ENCODE peak calls at places on chromosome 6, in seven cellular contexts. One of them, this sample, is unnamed.

GRCh38 chr6:156279306-156279969 is 497.7 kb upstream of the ARID1B start:
- DNase-seq in HT1080: no peak
- DNase-seq in sciatic nerve: no peak
- DNase-seq in frontal cortex: no peak
- DNase-seq in central memory CD8-positive, alpha-beta T cell: no peak
- DNase-seq in AG08395: no peak
- DNase-seq in head of caudate nucleus: no peak
- DNase-seq in this sample: no peak

GRCh38 chr6:139713911-139714527 is 339.6 kb upstream of the CITED2 start:
- DNase-seq in frontal cortex: no peak
- DNase-seq in sciatic nerve: no peak
- DNase-seq in AG08395: peak
- DNase-seq in central memory CD8-positive, alpha-beta T cell: no peak
- DNase-seq in HT1080: no peak
- DNase-seq in head of caudate nucleus: no peak
- DNase-seq in this sample: no peak

GRCh38 chr6:35892482-35892881 is 28.4 kb downstream of the SRPK1 start:
- DNase-seq in central memory CD8-positive, alpha-beta T cell: no peak
- DNase-seq in head of caudate nucleus: no peak
- DNase-seq in AG08395: no peak
- DNase-seq in frontal cortex: no peak
- DNase-seq in HT1080: no peak
- DNase-seq in sciatic nerve: no peak
- DNase-seq in this sample: no peak

GRCh38 chr6:142463988-142464387 is 162.2 kb downstream of the ADGRG6 start:
- DNase-seq in HT1080: no peak
- DNase-seq in central memory CD8-positive, alpha-beta T cell: no peak
- DNase-seq in sciatic nerve: no peak
- DNase-seq in head of caudate nucleus: no peak
- DNase-seq in AG08395: no peak
- DNase-seq in frontal cortex: no peak
- DNase-seq in this sample: no peak

GRCh38 chr6:129635396-129636164 is 74.4 kb downstream of the ARHGAP18 start:
- DNase-seq in sciatic nerve: no peak
- DNase-seq in central memory CD8-positive, alpha-beta T cell: no peak
- DNase-seq in HT1080: peak
- DNase-seq in AG08395: peak
- DNase-seq in frontal cortex: no peak
- DNase-seq in head of caudate nucleus: no peak
- DNase-seq in this sample: peak

GRCh38 chr6:160222491-160222890 is 36.1 kb downstream of the SLC22A2 start:
- DNase-seq in AG08395: no peak
- DNase-seq in head of caudate nucleus: no peak
- DNase-seq in sciatic nerve: no peak
- DNase-seq in frontal cortex: no peak
- DNase-seq in HT1080: no peak
- DNase-seq in central memory CD8-positive, alpha-beta T cell: no peak
- DNase-seq in this sample: no peak

GRCh38 chr6:38262041-38262440 is 377.7 kb downstream of the BTBD9 start:
- DNase-seq in sciatic nerve: no peak
- DNase-seq in AG08395: peak
- DNase-seq in central memory CD8-positive, alpha-beta T cell: no peak
- DNase-seq in HT1080: peak
- DNase-seq in head of caudate nucleus: no peak
- DNase-seq in frontal cortex: no peak
- DNase-seq in this sample: peak

GRCh38 chr6:161459008-161459407 is 185.1 kb upstream of the AGPAT4 start:
- DNase-seq in sciatic nerve: no peak
- DNase-seq in frontal cortex: no peak
- DNase-seq in HT1080: no peak
- DNase-seq in central memory CD8-positive, alpha-beta T cell: no peak
- DNase-seq in AG08395: no peak
- DNase-seq in head of caudate nucleus: no peak
- DNase-seq in this sample: no peak

GRCh38 chr6:157376241-157376640 is 4.7 kb upstream of the ZDHHC14 start:
- DNase-seq in HT1080: no peak
- DNase-seq in head of caudate nucleus: no peak
- DNase-seq in central memory CD8-positive, alpha-beta T cell: no peak
- DNase-seq in frontal cortex: no peak
- DNase-seq in sciatic nerve: no peak
- DNase-seq in AG08395: no peak
- DNase-seq in this sample: no peak

GRCh38 chr6:64299176-64299575 is 663.6 kb downstream of the PHF3 start:
- DNase-seq in sciatic nerve: no peak
- DNase-seq in AG08395: no peak
- DNase-seq in HT1080: no peak
- DNase-seq in head of caudate nucleus: no peak
- DNase-seq in frontal cortex: no peak
- DNase-seq in central memory CD8-positive, alpha-beta T cell: no peak
- DNase-seq in this sample: no peak

This sample was measured in HFFc6.